ENCODE peak calls at places on chromosomes 11 and 22, in four cellular contexts. N is retina, L is HS-27A, G is mammary epithelial cell. P is an unnamed sample.

GRCh38 chr22:36510966-36511881 is 4.4 kb upstream of the FOXRED2 start:
- DNase-seq in N (peak; percentile 52), L (no peak), G (peak; percentile 21), P (no peak)

GRCh38 chr11:119166368-119167076 is 2.0 kb upstream of the NLRX1 start:
- DNase-seq in N (no peak), L (no peak), G (peak; percentile 67), P (no peak)

GRCh38 chr11:130145975-130146776 is 13.4 kb upstream of the ST14 start:
- DNase-seq in N (no peak), L (no peak), G (peak; percentile 99), P (no peak)

GRCh38 chr11:65133724-65134123 is 595 bp downstream of the SYVN1 start:
- DNase-seq in N (no peak), L (no peak), G (no peak), P (no peak)

GRCh38 chr11:60932605-60933346 is 8.5 kb downstream of the TMEM132A start:
- DNase-seq in N (no peak), L (no peak), G (no peak), P (no peak)

GRCh38 chr11:43921561-43922294 is 20.7 kb upstream of the C11orf96 start:
- DNase-seq in N (no peak), L (no peak), G (no peak), P (no peak)

GRCh38 chr22:30305519-30305905 is 16.2 kb upstream of the CASTOR1 start:
- DNase-seq in N (no peak), L (no peak), G (no peak), P (no peak)

GRCh38 chr11:57477507-57478189 is 17.3 kb downstream of the RTN4RL2 start:
- DNase-seq in N (no peak), L (no peak), G (no peak), P (no peak)

GRCh38 chr22:42356547-42356946 is 75.7 kb downstream of the NFAM1 start:
- DNase-seq in N (no peak), L (no peak), G (no peak), P (no peak)

GRCh38 chr11:120696597-120696996 is 185.0 kb downstream of the GRIK4 start:
- DNase-seq in N (no peak), L (no peak), G (no peak), P (no peak)

GRCh38 chr11:1219836-1220810 is 2.7 kb upstream of the MUC5B start:
- DNase-seq in N (no peak), L (no peak), G (no peak), P (no peak)

GRCh38 chr11:130801287-130802146 is 114.8 kb downstream of the SNX19 start:
- DNase-seq in N (no peak), L (no peak), G (no peak), P (no peak)

GRCh38 chr11:71482216-71482615 is 29.2 kb downstream of the NADSYN1 start:
- DNase-seq in N (no peak), L (no peak), G (no peak), P (no peak)

GRCh38 chr22:42066133-42066761 is 4.4 kb downstream of the NAGA start:
- DNase-seq in N (no peak), L (no peak), G (no peak), P (no peak)

GRCh38 chr22:46312056-46312455 is 15.4 kb downstream of the GTSE1 start:
- DNase-seq in N (no peak), L (no peak), G (no peak), P (no peak)

GRCh38 chr11:45884596-45885185 is 760 bp upstream of the MAPK8IP1 start:
- DNase-seq in N (no peak), L (no peak), G (no peak), P (no peak)

GRCh38 chr11:96341237-96342130 is 1.5 kb downstream of the MAML2 start:
- DNase-seq in N (no peak), L (no peak), G (peak; percentile 46), P (no peak)

GRCh38 chr22:33302049-33302545 is 243.9 kb upstream of the SYN3 start:
- DNase-seq in N (peak; percentile 85), L (no peak), G (peak; percentile 48), P (peak; percentile 17)

GRCh38 chr22:25027052-25027525 is 74.6 kb downstream of the KIAA1671 start:
- DNase-seq in N (no peak), L (no peak), G (no peak), P (no peak)

GRCh38 chr22:17121235-17122195 is at the start of gene TMEM121B:
- DNase-seq in N (peak; percentile 92), L (no peak), G (peak; percentile 44), P (peak; percentile 6)

GRCh38 chr11:17259519-17259918 is 17.0 kb upstream of the NUCB2 start:
- DNase-seq in N (no peak), L (no peak), G (peak; percentile 84), P (no peak)

GRCh38 chr22:25702046-25702445 is 39.9 kb upstream of the MYO18B start:
- DNase-seq in N (no peak), L (no peak), G (peak; percentile 2), P (no peak)

GRCh38 chr11:14270690-14271542 is 88.1 kb downstream of the RRAS2 start:
- DNase-seq in N (no peak), L (no peak), G (no peak), P (no peak)

GRCh38 chr22:44532466-44533025 is 34.5 kb upstream of the RTL6 start:
- DNase-seq in N (no peak), L (no peak), G (no peak), P (no peak)

GRCh38 chr11:8168485-8169257 is at the start of gene RIC3:
- DNase-seq in N (peak; percentile 81), L (no peak), G (peak; percentile 44), P (no peak)

GRCh38 chr11:124123587-124123986 is 8.3 kb downstream of the VWA5A start:
- DNase-seq in N (no peak), L (no peak), G (no peak), P (no peak)

GRCh38 chr11:9380773-9381172 is 3.7 kb upstream of the IPO7 start:
- DNase-seq in N (no peak), L (no peak), G (no peak), P (no peak)

GRCh38 chr22:33065230-33065629 is 7.0 kb upstream of the SYN3 start:
- DNase-seq in N (no peak), L (no peak), G (no peak), P (no peak)

GRCh38 chr11:28730336-28730735 is 622.1 kb downstream of the METTL15 start:
- DNase-seq in N (no peak), L (no peak), G (peak; percentile 47), P (peak; percentile 20)

GRCh38 chr11:27726981-27727380 is 26.7 kb upstream of the BDNF start:
- DNase-seq in N (no peak), L (no peak), G (no peak), P (no peak)

GRCh38 chr11:83070044-83070877 is 1.4 kb downstream of the RAB30 start:
- DNase-seq in N (no peak), L (peak; percentile 69), G (peak; percentile 15), P (no peak)

GRCh38 chr22:49992921-49993648 is 19.5 kb downstream of the IL17REL start:
- DNase-seq in N (peak; percentile 29), L (no peak), G (peak; percentile 25), P (no peak)

GRCh38 chr11:76553554-76554476 is 109.0 kb downstream of the EMSY start:
- DNase-seq in N (no peak), L (no peak), G (no peak), P (no peak)

GRCh38 chr11:128776434-128777284 is 82.8 kb downstream of the FLI1 start:
- DNase-seq in N (peak; percentile 74), L (no peak), G (no peak), P (no peak)

GRCh38 chr22:25102722-25103121 is 96.9 kb upstream of the CRYBB3 start:
- DNase-seq in N (no peak), L (no peak), G (no peak), P (no peak)

GRCh38 chr22:42655693-42656092 is 6.5 kb upstream of the CYB5R3 start:
- DNase-seq in N (peak; percentile 36), L (no peak), G (no peak), P (no peak)

GRCh38 chr11:116990811-116991210 is 107.4 kb downstream of the SIK3 start:
- DNase-seq in N (no peak), L (no peak), G (no peak), P (no peak)

P was measured in T1000.